ENCODE peak calls at places on chromosomes 5 and 9, in five cellular contexts. Z is colonic mucosa, X is psoas muscle, S is small intestine, A is lower lobe of right lung. J is an unnamed sample.
A peak's percentile ranks its signal among the peaks of the same experiment; 100 is the strongest.

GRCh38 chr5:2207109-2207399 is 324.3 kb upstream of the IRX4 start:
- DNase-seq in A (no peak), X (no peak), Z (no peak), S (no peak), J (no peak)

GRCh38 chr9:135479469-135480052 is at the start of gene PPP1R26:
- DNase-seq in X (no peak), S (peak; percentile 10), Z (no peak), A (peak; percentile 60), J (peak; percentile 65)

GRCh38 chr9:129596541-129597328 is 24.2 kb downstream of the C9orf50 start:
- DNase-seq in Z (peak; percentile 80), S (no peak), A (peak; percentile 61), X (peak; percentile 78), J (peak; percentile 60)

GRCh38 chr5:177366528-177367322 is 9.0 kb downstream of the RGS14 start:
- DNase-seq in X (peak; percentile 94), S (peak; percentile 87), Z (peak; percentile 95), A (peak; percentile 91), J (peak; percentile 89)

GRCh38 chr9:137589441-137590122 is 730 bp downstream of the ZMYND19 start:
- DNase-seq in A (peak; percentile 49), X (no peak), S (peak; percentile 18), Z (no peak), J (no peak)

GRCh38 chr5:157215826-157216167 is 35.2 kb downstream of the ITK start:
- DNase-seq in X (no peak), S (no peak), A (no peak), Z (no peak), J (no peak)

GRCh38 chr5:177607452-177608192 is 7.7 kb downstream of the B4GALT7 start:
- DNase-seq in Z (peak; percentile 82), X (peak; percentile 85), A (peak; percentile 75), S (peak; percentile 82), J (peak; percentile 88)

GRCh38 chr9:115997923-115998322 is 155.7 kb upstream of the PAPPA start:
- DNase-seq in X (no peak), Z (no peak), A (no peak), S (no peak), J (no peak)

GRCh38 chr9:108668191-108668940 is 187.4 kb downstream of the ACTL7B start:
- DNase-seq in A (no peak), S (no peak), Z (no peak), X (no peak), J (no peak)

GRCh38 chr5:146529984-146530383 is 14.0 kb upstream of the GPR151 start:
- DNase-seq in X (no peak), Z (no peak), A (no peak), S (no peak), J (no peak)

GRCh38 chr5:124692324-124692723 is 54.1 kb downstream of the ZNF608 start:
- DNase-seq in Z (no peak), S (no peak), A (no peak), X (no peak), J (no peak)

GRCh38 chr9:6955251-6955921 is 197.6 kb downstream of the KDM4C start:
- DNase-seq in A (no peak), Z (no peak), S (no peak), X (no peak), J (no peak)

GRCh38 chr9:121700831-121701419 is 49.5 kb downstream of the DAB2IP start:
- DNase-seq in Z (no peak), S (no peak), X (peak; percentile 74), A (no peak), J (no peak)

GRCh38 chr5:128196791-128197190 is 113.2 kb downstream of the SLC12A2 start:
- DNase-seq in X (no peak), Z (no peak), A (no peak), S (no peak), J (no peak)

GRCh38 chr9:127077658-127077975 is 44.8 kb downstream of the ANGPTL2 start:
- DNase-seq in X (no peak), A (no peak), S (no peak), Z (no peak), J (no peak)

GRCh38 chr9:107183176-107183575 is 99.9 kb upstream of the RAD23B start:
- DNase-seq in Z (no peak), X (no peak), A (no peak), S (no peak), J (no peak)
- H3K4me3 ChIP-seq in Z (no peak overlapping the region), X (no peak overlapping the region), A (no peak overlapping the region), S (no peak overlapping the region), J (no peak overlapping the region)

DNA sequence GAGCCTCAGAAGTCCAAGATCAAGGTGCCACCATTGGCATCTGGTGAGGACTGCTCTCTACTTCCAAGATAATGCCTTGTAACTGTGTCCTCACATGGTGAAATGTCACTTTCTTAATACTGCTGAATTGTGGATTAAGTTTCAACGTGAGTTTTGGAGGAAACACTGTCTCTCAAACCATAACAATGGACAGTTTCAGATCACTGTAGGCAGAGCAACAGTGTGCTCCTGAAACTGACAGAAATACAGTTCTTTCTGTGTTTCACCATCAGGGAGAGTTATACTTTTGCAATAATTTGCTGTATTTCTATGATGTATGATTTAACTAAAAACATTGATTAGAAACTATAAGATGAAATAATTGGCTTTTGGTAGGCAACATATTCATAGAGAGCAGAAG is 1780.5 kb upstream of the CDH6 start:
- DNase-seq in X (no peak), A (no peak), S (no peak), Z (no peak), J (no peak)
- H3K4me1 ChIP-seq in X (no peaks in the 10 kb centered on the region), A (no peaks in the 10 kb centered on the region), S (no peaks in the 10 kb centered on the region), Z (no peaks in the 10 kb centered on the region), J (no peaks in the 10 kb centered on the region)

GRCh38 chr9:91036826-91037510 is 235.3 kb downstream of the SYK start:
- DNase-seq in Z (peak; percentile 85), X (peak; percentile 88), A (peak; percentile 84), S (peak; percentile 91), J (peak; percentile 78)
- H3K4me3 ChIP-seq in Z (no peak overlapping the region), X (no peak overlapping the region), A (no peak overlapping the region), S (no peak overlapping the region), J (no peak overlapping the region)

DNA sequence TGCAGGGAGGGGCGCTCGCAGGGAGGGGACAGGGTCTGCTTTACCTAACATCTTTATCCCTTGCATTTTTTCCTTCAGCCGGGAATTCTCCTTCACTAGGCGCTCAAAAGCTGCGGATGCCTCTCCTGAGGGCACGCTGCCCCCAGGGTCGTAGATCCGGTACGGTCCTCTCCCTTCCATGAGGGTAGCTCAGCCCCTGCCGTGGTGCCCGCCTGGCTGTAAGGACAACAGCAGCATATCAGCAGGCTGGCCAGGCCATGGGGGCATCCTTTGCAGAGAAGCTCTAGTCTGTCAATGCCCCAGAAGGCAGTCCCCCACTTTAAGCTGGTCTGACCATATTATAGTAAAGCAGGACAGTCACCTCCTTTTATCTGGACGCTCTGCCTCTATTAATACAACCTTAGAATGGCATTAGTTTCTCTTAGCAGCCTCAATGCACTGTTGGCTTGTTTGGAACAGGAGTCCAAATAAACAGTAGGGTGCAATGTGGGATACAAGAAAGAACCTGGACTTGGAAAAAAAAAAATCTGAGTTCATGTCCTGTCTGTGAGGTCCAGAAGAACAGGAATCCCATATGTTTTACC is 15.8 kb downstream of the TNIP1 start:
- DNase-seq in S (no peak), A (no peak), X (no peak), Z (no peak), J (no peak)
- H3K4me1 ChIP-seq in S (peaks cover 22% of the 10 kb centered on the region), A (peaks cover 82% of the 10 kb centered on the region), X (peaks cover 96% of the 10 kb centered on the region), Z (peaks cover 22% of the 10 kb centered on the region), J (peaks cover 32% of the 10 kb centered on the region)

GRCh38 chr5:140802781-140803271 is 2.0 kb downstream of the PCDHA3 start:
- DNase-seq in X (no peak), Z (no peak), S (no peak), A (no peak), J (no peak)

GRCh38 chr5:140808889-140809291 is 2.0 kb downstream of the PCDHA4 start:
- DNase-seq in X (no peak), S (no peak), A (peak; percentile 48), Z (no peak), J (no peak)

GRCh38 chr5:140801494-140801841 is 611 bp downstream of the PCDHA3 start:
- DNase-seq in A (no peak), X (no peak), S (no peak), Z (no peak), J (no peak)

DNA sequence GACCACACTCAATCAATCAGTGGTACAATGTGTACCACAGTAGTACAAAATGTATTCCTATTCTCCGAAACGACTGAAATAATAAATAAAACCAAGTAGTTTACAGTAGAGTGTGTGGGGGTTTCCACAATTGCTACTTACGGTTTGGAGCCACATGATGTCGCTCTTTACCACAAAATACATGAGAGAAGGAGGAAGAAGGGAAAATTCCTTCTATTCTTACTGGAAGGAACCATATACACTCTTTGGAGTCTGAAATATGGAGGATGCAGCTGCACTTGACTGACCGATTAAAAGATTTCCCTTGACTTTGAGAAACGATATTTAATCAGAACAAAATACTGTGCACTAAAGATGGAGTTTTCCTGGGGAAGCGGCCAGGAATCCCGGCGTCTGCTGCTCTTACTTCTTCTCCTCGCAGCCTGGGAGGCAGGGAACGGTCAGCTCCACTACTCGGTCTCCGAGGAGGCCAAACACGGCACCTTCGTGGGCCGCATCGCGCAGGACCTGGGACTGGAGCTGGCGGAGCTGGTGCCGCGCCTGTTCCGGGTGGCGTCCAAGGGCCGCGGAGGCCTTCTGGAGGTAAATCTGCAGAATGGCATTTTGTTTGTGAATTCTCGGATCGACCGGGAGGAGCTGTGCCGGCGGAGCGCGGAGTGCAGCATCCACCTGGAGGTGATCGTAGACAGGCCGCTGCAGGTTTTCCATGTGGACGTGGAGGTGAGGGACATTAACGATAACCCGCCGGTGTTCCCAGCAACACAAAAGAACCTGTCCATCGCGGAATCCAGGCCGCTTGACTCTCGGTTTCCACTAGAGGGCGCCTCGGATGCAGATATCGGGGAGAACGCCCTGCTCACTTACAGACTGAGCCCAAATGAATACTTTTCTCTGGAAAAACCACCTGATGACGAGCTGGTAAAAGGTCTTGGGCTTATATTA is at the start of gene PCDHA4:
- DNase-seq in Z (peak; percentile 41), X (peak; percentile 48), A (no peak), S (no peak), J (peak; percentile 27)
- H3K4me3 ChIP-seq in Z (peak within 1 kb of the TSS; percentile 17), X (peak within 1 kb of the TSS; percentile 6), A (peak within 1 kb of the TSS; percentile 42), S (no peak within 1 kb of the TSS), J (no peak within 1 kb of the TSS)

GRCh38 chr5:74311961-74312360 is 328.6 kb downstream of the ENC1 start:
- DNase-seq in X (peak; percentile 75), S (no peak), A (no peak), Z (no peak), J (no peak)

GRCh38 chr5:74316064-74316586 is 324.4 kb downstream of the ENC1 start:
- DNase-seq in A (no peak), S (no peak), X (peak; percentile 52), Z (no peak), J (no peak)

GRCh38 chr5:74314906-74315305 is 325.6 kb downstream of the ENC1 start:
- DNase-seq in S (no peak), X (no peak), A (no peak), Z (no peak), J (no peak)

GRCh38 chr5:74312746-74313145 is 327.8 kb downstream of the ENC1 start:
- DNase-seq in S (no peak), X (no peak), Z (no peak), A (no peak), J (no peak)

GRCh38 chr5:74313896-74314295 is 326.6 kb downstream of the ENC1 start:
- DNase-seq in S (no peak), X (no peak), Z (no peak), A (no peak), J (no peak)
- H3K4me1 ChIP-seq in S (no peaks in the 10 kb centered on the region), X (peaks cover 7% of the 10 kb centered on the region), Z (no peaks in the 10 kb centered on the region), A (peaks cover 6% of the 10 kb centered on the region), J (no peaks in the 10 kb centered on the region)

J was measured in mucosa of descending colon.